ENCODE peak calls at places on chromosome 13, in four cellular contexts. S is K562, Y is HepG2, L is GM12878. C is an unnamed sample.

GRCh38 chr13:41596190-41596589 is 138.8 kb downstream of the RGCC start:
- DNase-seq in S (no peak), Y (no peak), L (no peak), C (no peak)

GRCh38 chr13:109389892-109390345 is 396.5 kb downstream of the IRS2 start:
- DNase-seq in S (no peak), Y (no peak), L (no peak), C (no peak)

GRCh38 chr13:51638497-51638871 is 54.2 kb downstream of the WDFY2 start:
- DNase-seq in S (no peak), Y (no peak), L (no peak), C (no peak)

GRCh38 chr13:79466852-79467251 is 14.1 kb upstream of the NDFIP2 start:
- DNase-seq in S (no peak), Y (no peak), L (no peak), C (no peak)

GRCh38 chr13:79282976-79283375 is 123.1 kb downstream of the RBM26 start:
- DNase-seq in S (no peak), Y (peak; percentile 20), L (no peak), C (no peak)

GRCh38 chr13:83815598-83815997 is 66.7 kb downstream of the SLITRK1 start:
- DNase-seq in S (no peak), Y (no peak), L (no peak), C (no peak)

GRCh38 chr13:37209621-37210020 is 104.2 kb upstream of the CSNK1A1L start:
- DNase-seq in S (no peak), Y (no peak), L (no peak), C (no peak)

GRCh38 chr13:112969692-112970338 is 801 bp downstream of the MCF2L start:
- DNase-seq in S (no peak), Y (no peak), L (no peak), C (peak; percentile 26)

GRCh38 chr13:79775830-79776229 is 294.9 kb downstream of the NDFIP2 start:
- DNase-seq in S (no peak), Y (peak; percentile 38), L (no peak), C (peak; percentile 68)

GRCh38 chr13:46179576-46180368 is 2.2 kb downstream of the LCP1 start:
- DNase-seq in S (peak; percentile 42), Y (no peak), L (no peak), C (no peak)

GRCh38 chr13:57748096-57748495 is 116.6 kb downstream of the PCDH17 start:
- DNase-seq in S (no peak), Y (no peak), L (no peak), C (no peak)

GRCh38 chr13:25095862-25096453 is at the start of gene PABPC3:
- DNase-seq in S (no peak), Y (no peak), L (no peak), C (no peak)

GRCh38 chr13:18995259-18995873 is 186.3 kb downstream of the TUBA3C start:
- DNase-seq in S (no peak), Y (no peak), L (no peak), C (no peak)

GRCh38 chr13:77521595-77522367 is 13.7 kb upstream of the SCEL start:
- DNase-seq in S (no peak), Y (no peak), L (no peak), C (no peak)

GRCh38 chr13:110312669-110313031 is 5.6 kb downstream of the COL4A2 start:
- DNase-seq in S (no peak), Y (no peak), L (no peak), C (no peak)

GRCh38 chr13:105428816-105429215 is 1106.6 kb downstream of the EFNB2 start:
- DNase-seq in S (no peak), Y (no peak), L (no peak), C (no peak)

GRCh38 chr13:106496072-106496997 is 39.1 kb downstream of the EFNB2 start:
- DNase-seq in S (no peak), Y (no peak), L (no peak), C (no peak)
- TF ChIP-seq BHLHE40 in S (no peak), Y (no peak), L (no peak), C (no peak)

GRCh38 chr13:98721825-98722510 is 30.5 kb downstream of the SLC15A1 start:
- DNase-seq in S (no peak), Y (no peak), L (no peak), C (no peak)
- TF ChIP-seq FOXM1 in S (no peak), Y (no peak), L (no peak), C (no peak)

GRCh38 chr13:30222253-30222652 is 85.1 kb downstream of the KATNAL1 start:
- DNase-seq in S (no peak), Y (no peak), L (no peak), C (no peak)

DNA sequence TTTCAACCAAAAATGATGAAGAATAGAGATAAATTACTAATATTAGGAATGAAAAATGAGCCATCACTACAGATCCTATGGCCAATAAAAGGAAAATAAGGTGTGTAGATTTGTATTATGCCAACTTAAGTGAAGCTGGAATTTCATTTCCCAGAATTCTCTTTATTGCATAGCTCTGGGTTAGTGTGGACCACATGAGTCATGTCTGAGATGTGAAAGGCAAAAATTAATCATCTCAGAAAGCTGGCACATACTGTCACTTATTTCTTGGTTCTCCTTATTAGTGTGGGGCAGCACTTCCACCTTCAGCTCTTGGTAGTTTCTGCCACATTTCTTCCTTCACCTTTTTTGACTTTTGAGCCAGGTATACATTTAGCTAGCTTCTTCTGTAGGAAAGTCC is 82.6 kb downstream of the KATNAL1 start:
- DNase-seq in S (no peak), Y (no peak), L (no peak), C (no peak)
- TF ChIP-seq BHLHE40 in S (no peak), Y (no peak), L (no peak), C (no peak)

GRCh38 chr13:95641961-95642621 is 2.4 kb downstream of the DZIP1 start:
- DNase-seq in S (no peak), Y (peak; percentile 44), L (no peak), C (no peak)
- TF ChIP-seq FOXM1 in S (no peak), Y (no peak), L (no peak), C (no peak)

GRCh38 chr13:75222031-75222430 is 259.9 kb downstream of the TBC1D4 start:
- DNase-seq in S (no peak), Y (no peak), L (no peak), C (no peak)

GRCh38 chr13:75217949-75218348 is 264.0 kb downstream of the TBC1D4 start:
- DNase-seq in S (no peak), Y (no peak), L (no peak), C (no peak)

GRCh38 chr13:75220238-75220542 is 261.8 kb downstream of the TBC1D4 start:
- DNase-seq in S (no peak), Y (no peak), L (no peak), C (peak; percentile 39)

GRCh38 chr13:75223981-75224742 is 257.8 kb downstream of the TBC1D4 start:
- DNase-seq in S (no peak), Y (no peak), L (no peak), C (no peak)

GRCh38 chr13:75219479-75220237 is 262.3 kb downstream of the TBC1D4 start:
- DNase-seq in S (peak; percentile 72), Y (peak; percentile 25), L (peak; percentile 7), C (peak; percentile 99)
- TF ChIP-seq BHLHE40 in S (no peak), Y (no peak), L (peak; percentile 24), C (no peak)

DNA sequence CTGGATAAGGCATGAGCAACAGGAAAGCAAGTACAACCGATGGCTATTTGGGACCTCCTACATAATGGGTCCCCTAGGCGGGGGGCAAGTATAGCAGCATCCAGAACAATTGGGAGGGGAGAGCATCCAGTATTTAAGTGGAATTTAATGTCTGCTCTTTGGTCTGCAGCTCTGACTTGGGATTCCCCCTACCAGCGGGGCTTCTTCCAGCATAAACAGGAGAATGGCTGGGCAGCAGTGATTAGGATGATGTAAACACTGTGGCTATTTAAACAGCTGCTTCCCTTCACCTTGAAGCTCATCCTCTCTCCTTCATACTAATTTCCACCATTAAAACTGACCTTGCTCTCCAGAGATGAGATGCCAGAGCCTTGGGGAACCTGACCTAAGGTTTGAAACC is 73.9 kb upstream of the OXGR1 start:
- DNase-seq in S (no peak), Y (no peak), L (no peak), C (no peak)
- TF ChIP-seq FOXM1 in S (no peak), Y (no peak), L (no peak), C (no peak)

DNA sequence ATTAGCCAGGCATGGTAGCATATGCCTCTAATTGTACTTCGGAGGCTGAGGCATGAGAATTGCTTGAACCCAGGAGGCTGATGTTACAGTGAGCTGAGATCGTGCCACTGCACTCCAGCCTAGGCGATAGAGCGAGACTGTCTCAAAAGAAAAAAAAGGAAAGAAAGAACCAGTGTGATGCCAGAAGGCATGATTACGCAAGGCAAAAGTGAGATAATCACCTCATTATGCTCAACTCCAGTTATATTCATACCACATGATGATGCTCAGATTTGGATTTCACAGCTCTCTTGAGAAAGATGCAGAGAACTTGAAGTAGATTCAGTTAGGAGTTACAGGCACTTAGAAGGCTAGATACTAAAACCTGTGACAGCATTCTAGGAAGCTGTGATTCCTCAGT is 21.8 kb downstream of the RCBTB1 start:
- DNase-seq in S (no peak), Y (no peak), L (no peak), C (no peak)
- TF ChIP-seq BHLHE40 in S (no peak), Y (no peak), L (no peak), C (no peak)

GRCh38 chr13:111484129-111484925 is 163.9 kb downstream of the TEX29 start:
- DNase-seq in S (no peak), Y (no peak), L (no peak), C (no peak)

GRCh38 chr13:111483621-111483987 is 163.2 kb downstream of the TEX29 start:
- DNase-seq in S (no peak), Y (no peak), L (no peak), C (no peak)

GRCh38 chr13:111482126-111482525 is 161.7 kb downstream of the TEX29 start:
- DNase-seq in S (no peak), Y (no peak), L (no peak), C (no peak)

GRCh38 chr13:111484959-111485358 is 164.5 kb downstream of the TEX29 start:
- DNase-seq in S (no peak), Y (no peak), L (no peak), C (no peak)

DNA sequence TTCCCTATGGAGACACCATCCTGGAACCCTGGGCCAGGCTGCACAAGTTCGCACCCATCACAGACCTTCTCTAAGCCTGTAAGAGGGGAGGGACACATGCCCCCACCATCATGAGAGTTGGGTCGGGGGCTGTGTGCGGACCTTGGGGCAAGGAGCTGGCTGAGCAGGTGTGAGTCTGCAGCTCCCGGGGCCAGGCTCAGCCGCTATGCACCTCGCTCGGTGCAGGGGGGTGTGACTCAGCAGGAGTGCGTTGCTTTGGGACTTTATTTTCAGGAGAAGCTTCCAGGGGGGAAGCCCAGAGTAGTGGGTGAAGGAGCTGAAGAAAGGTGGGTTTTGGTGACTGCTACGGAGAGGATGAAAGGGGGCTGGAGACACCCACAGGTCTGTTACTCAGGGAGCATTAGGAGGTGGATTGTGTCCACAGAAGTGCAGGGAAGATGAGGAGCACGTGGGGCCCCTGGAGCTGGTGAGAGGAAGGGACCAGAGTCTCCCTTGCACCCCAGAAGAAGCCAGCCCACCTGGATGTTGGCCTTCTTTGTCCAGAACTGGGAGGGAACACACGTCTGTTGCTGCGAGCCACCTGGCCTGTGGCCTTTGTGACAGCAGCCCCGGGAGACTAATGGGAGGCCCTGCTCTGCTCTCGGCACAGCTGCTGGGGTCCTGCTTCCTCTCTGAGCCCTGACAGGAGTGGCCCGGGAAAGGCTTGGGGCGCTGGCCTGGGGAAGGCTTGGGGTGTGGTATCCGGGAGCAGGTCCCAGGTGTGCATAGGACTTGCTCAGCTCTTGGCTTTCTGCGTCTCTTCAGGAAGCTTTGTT is 162.6 kb downstream of the TEX29 start:
- DNase-seq in S (no peak), Y (no peak), L (no peak), C (no peak)
- TF ChIP-seq FOXM1 in S (no peak), Y (no peak), L (no peak), C (no peak)

GRCh38 chr13:70457474-70457873 is 349.2 kb upstream of the KLHL1 start:
- DNase-seq in S (no peak), Y (no peak), L (no peak), C (no peak)
- TF ChIP-seq BHLHE40 in S (no peak), Y (no peak), L (no peak), C (no peak)

C was measured in HEK293T.